ENCODE peak calls at places on chromosomes 2 and 18, in six cellular contexts. One of them, this sample, is unnamed.

GRCh38 chr2:47339745-47340541 is 63.0 kb upstream of the MSH2 start:
- DNase-seq in glutamatergic neuron: no peak
- DNase-seq in upper lobe of right lung: no peak
- DNase-seq in NCI-H748 treated with DMSO at 0.1 percent for 48 hours: peak; percentile 48
- DNase-seq in stimulated activated naive CD8-positive, alpha-beta T cell treated with anti-CD3 and anti-CD28 coated beads, Interleukin-15, Interleukin-2, amounts not matched to agents 100 U/mL and 50 U/mL, for 24 hours: peak; percentile 6
- DNase-seq in AG08396: no peak
- DNase-seq in this sample: no peak

GRCh38 chr18:75208055-75208835 is 694 bp downstream of the PTGR3 start:
- DNase-seq in glutamatergic neuron: peak; percentile 63
- DNase-seq in upper lobe of right lung: peak; percentile 84
- DNase-seq in NCI-H748 treated with DMSO at 0.1 percent for 48 hours: peak; percentile 35
- DNase-seq in stimulated activated naive CD8-positive, alpha-beta T cell treated with anti-CD3 and anti-CD28 coated beads, Interleukin-15, Interleukin-2, amounts not matched to agents 100 U/mL and 50 U/mL, for 24 hours: peak; percentile 60
- DNase-seq in AG08396: peak; percentile 65
- DNase-seq in this sample: peak; percentile 88

GRCh38 chr2:163735692-163736432 is at the start of gene FIGN:
- DNase-seq in glutamatergic neuron: peak; percentile 78
- DNase-seq in upper lobe of right lung: peak; percentile 86
- DNase-seq in NCI-H748 treated with DMSO at 0.1 percent for 48 hours: peak; percentile 82
- DNase-seq in stimulated activated naive CD8-positive, alpha-beta T cell treated with anti-CD3 and anti-CD28 coated beads, Interleukin-15, Interleukin-2, amounts not matched to agents 100 U/mL and 50 U/mL, for 24 hours: no peak
- DNase-seq in AG08396: peak; percentile 90
- DNase-seq in this sample: peak; percentile 93

GRCh38 chr2:217942731-217943335 is 60.0 kb downstream of the TNS1 start:
- DNase-seq in glutamatergic neuron: no peak
- DNase-seq in upper lobe of right lung: peak; percentile 68
- DNase-seq in NCI-H748 treated with DMSO at 0.1 percent for 48 hours: no peak
- DNase-seq in stimulated activated naive CD8-positive, alpha-beta T cell treated with anti-CD3 and anti-CD28 coated beads, Interleukin-15, Interleukin-2, amounts not matched to agents 100 U/mL and 50 U/mL, for 24 hours: no peak
- DNase-seq in AG08396: no peak
- DNase-seq in this sample: no peak

GRCh38 chr18:50194623-50195532 is at the start of gene MYO5B:
- DNase-seq in glutamatergic neuron: peak; percentile 55
- DNase-seq in upper lobe of right lung: peak; percentile 93
- DNase-seq in NCI-H748 treated with DMSO at 0.1 percent for 48 hours: peak; percentile 57
- DNase-seq in stimulated activated naive CD8-positive, alpha-beta T cell treated with anti-CD3 and anti-CD28 coated beads, Interleukin-15, Interleukin-2, amounts not matched to agents 100 U/mL and 50 U/mL, for 24 hours: peak; percentile 69
- DNase-seq in AG08396: peak; percentile 31
- DNase-seq in this sample: no peak

GRCh38 chr2:27051902-27052645 is 606 bp downstream of the AGBL5 start:
- DNase-seq in glutamatergic neuron: no peak
- DNase-seq in upper lobe of right lung: peak; percentile 82
- DNase-seq in NCI-H748 treated with DMSO at 0.1 percent for 48 hours: no peak
- DNase-seq in stimulated activated naive CD8-positive, alpha-beta T cell treated with anti-CD3 and anti-CD28 coated beads, Interleukin-15, Interleukin-2, amounts not matched to agents 100 U/mL and 50 U/mL, for 24 hours: no peak
- DNase-seq in AG08396: peak; percentile 36
- DNase-seq in this sample: peak; percentile 87

GRCh38 chr2:240429872-240430491 is 5.5 kb upstream of the GPC1 start:
- DNase-seq in glutamatergic neuron: peak; percentile 19
- DNase-seq in upper lobe of right lung: peak; percentile 46
- DNase-seq in NCI-H748 treated with DMSO at 0.1 percent for 48 hours: no peak
- DNase-seq in stimulated activated naive CD8-positive, alpha-beta T cell treated with anti-CD3 and anti-CD28 coated beads, Interleukin-15, Interleukin-2, amounts not matched to agents 100 U/mL and 50 U/mL, for 24 hours: no peak
- DNase-seq in AG08396: no peak
- DNase-seq in this sample: peak; percentile 64

GRCh38 chr18:61169386-61169785 is 163.8 kb upstream of the CDH20 start:
- DNase-seq in glutamatergic neuron: no peak
- DNase-seq in upper lobe of right lung: no peak
- DNase-seq in NCI-H748 treated with DMSO at 0.1 percent for 48 hours: no peak
- DNase-seq in stimulated activated naive CD8-positive, alpha-beta T cell treated with anti-CD3 and anti-CD28 coated beads, Interleukin-15, Interleukin-2, amounts not matched to agents 100 U/mL and 50 U/mL, for 24 hours: no peak
- DNase-seq in AG08396: no peak
- DNase-seq in this sample: no peak

GRCh38 chr2:165141601-165142000 is 62.2 kb downstream of the SCN3A start:
- DNase-seq in glutamatergic neuron: no peak
- DNase-seq in upper lobe of right lung: no peak
- DNase-seq in NCI-H748 treated with DMSO at 0.1 percent for 48 hours: no peak
- DNase-seq in stimulated activated naive CD8-positive, alpha-beta T cell treated with anti-CD3 and anti-CD28 coated beads, Interleukin-15, Interleukin-2, amounts not matched to agents 100 U/mL and 50 U/mL, for 24 hours: no peak
- DNase-seq in AG08396: no peak
- DNase-seq in this sample: no peak